ENCODE peak calls at places on chromosome 6, in seven cellular contexts. F, J, T, Z, Y, H and O are unnamed samples.

GRCh38 chr6:131602913-131603312 is 25.1 kb downstream of the MED23 start:
- DNase-seq in F (no peak), J (no peak), T (peak; percentile 43), Z (no peak), Y (no peak), H (peak; percentile 87), O (no peak)

GRCh38 chr6:84773431-84774173 is 9.2 kb upstream of the TBX18 start:
- DNase-seq in F (no peak), J (peak; percentile 25), T (peak; percentile 37), Z (peak; percentile 59), Y (peak; percentile 24), H (no peak), O (no peak)

GRCh38 chr6:71707059-71707458 is 179.3 kb upstream of the RIMS1 start:
- DNase-seq in F (no peak), J (no peak), T (no peak), Z (no peak), Y (no peak), H (no peak), O (no peak)

GRCh38 chr6:63471654-63472053 is 100.6 kb upstream of the LOC128125822 start:
- DNase-seq in F (no peak), J (no peak), T (no peak), Z (no peak), Y (no peak), H (no peak), O (no peak)

GRCh38 chr6:4374231-4374630 is 238.9 kb upstream of the ECI2 start:
- DNase-seq in F (no peak), J (no peak), T (no peak), Z (no peak), Y (no peak), H (no peak), O (no peak)

GRCh38 chr6:10099086-10099499 is 315.8 kb downstream of the TFAP2A start:
- DNase-seq in F (no peak), J (no peak), T (peak; percentile 37), Z (no peak), Y (no peak), H (no peak), O (no peak)

GRCh38 chr6:113644861-113645575 is 212.1 kb upstream of the MARCKS start:
- DNase-seq in F (no peak), J (no peak), T (peak; percentile 97), Z (no peak), Y (no peak), H (peak; percentile 89), O (no peak)

GRCh38 chr6:21595951-21596378 is 2.4 kb downstream of the SOX4 start:
- DNase-seq in F (peak; percentile 24), J (peak; percentile 28), T (no peak), Z (no peak), Y (no peak), H (no peak), O (no peak)

GRCh38 chr6:69827491-69827890 is 30.7 kb upstream of the LMBRD1 start:
- DNase-seq in F (no peak), J (no peak), T (peak; percentile 3), Z (no peak), Y (no peak), H (peak; percentile 76), O (no peak)

GRCh38 chr6:43992126-43992663 is 135.1 kb downstream of the MRPL14 start:
- DNase-seq in F (no peak), J (no peak), T (no peak), Z (no peak), Y (no peak), H (no peak), O (peak; percentile 25)

GRCh38 chr6:52416629-52417151 is 3.5 kb upstream of the EFHC1 start:
- DNase-seq in F (peak; percentile 26), J (no peak), T (peak; percentile 63), Z (no peak), Y (no peak), H (peak; percentile 78), O (no peak)

GRCh38 chr6:163789199-163789810 is 374.8 kb downstream of the QKI start:
- DNase-seq in F (no peak), J (no peak), T (no peak), Z (no peak), Y (no peak), H (no peak), O (no peak)

GRCh38 chr6:32255212-32256153 is 31.6 kb upstream of the NOTCH4 start:
- DNase-seq in F (peak; percentile 78), J (peak; percentile 72), T (peak; percentile 81), Z (no peak), Y (peak; percentile 60), H (peak; percentile 92), O (peak; percentile 83)

GRCh38 chr6:28105286-28105685 is 19.1 kb upstream of the ZSCAN16 start:
- DNase-seq in F (no peak), J (no peak), T (peak; percentile 12), Z (no peak), Y (no peak), H (peak; percentile 22), O (no peak)

GRCh38 chr6:3213334-3213695 is 14.1 kb downstream of the TUBB2B start:
- DNase-seq in F (no peak), J (no peak), T (no peak), Z (no peak), Y (no peak), H (no peak), O (no peak)

GRCh38 chr6:45946352-45946751 is 69.3 kb downstream of the CLIC5 start:
- DNase-seq in F (peak; percentile 46), J (peak; percentile 27), T (no peak), Z (no peak), Y (no peak), H (peak; percentile 90), O (no peak)

GRCh38 chr6:56335733-56336132 is 88.4 kb upstream of the COL21A1 start:
- DNase-seq in F (no peak), J (no peak), T (peak; percentile 93), Z (no peak), Y (no peak), H (peak; percentile 93), O (no peak)

GRCh38 chr6:156821707-156822106 is 44.5 kb downstream of the ARID1B start:
- DNase-seq in F (no peak), J (no peak), T (no peak), Z (no peak), Y (no peak), H (no peak), O (no peak)

GRCh38 chr6:163793584-163793983 is 379.1 kb downstream of the QKI start:
- DNase-seq in F (no peak), J (no peak), T (peak; percentile 31), Z (no peak), Y (no peak), H (peak; percentile 42), O (no peak)

GRCh38 chr6:41046084-41046483 is 3.8 kb downstream of the TSPO2 start:
- DNase-seq in F (no peak), J (no peak), T (no peak), Z (peak; percentile 67), Y (no peak), H (no peak), O (no peak)
- H3K4me1 ChIP-seq in F (peaks cover 22% of the 10 kb centered on the region), J (peaks cover 15% of the 10 kb centered on the region), T (peaks cover 6% of the 10 kb centered on the region), Z (no peaks in the 10 kb centered on the region), Y (peaks cover 32% of the 10 kb centered on the region), H (no peaks in the 10 kb centered on the region), O (no peaks in the 10 kb centered on the region)

GRCh38 chr6:41591859-41592502 is 45.8 kb downstream of the FOXP4 start:
- DNase-seq in F (peak; percentile 68), J (peak; percentile 69), T (peak; percentile 41), Z (peak; percentile 73), Y (peak; percentile 64), H (peak; percentile 56), O (peak; percentile 78)
- H3K36me3 ChIP-seq in F (peaks cover 40% of the 10 kb centered on the region), J (peaks cover 68% of the 10 kb centered on the region), T (peaks cover 3% of the 10 kb centered on the region), Z (no peaks in the 10 kb centered on the region), Y (peaks cover 26% of the 10 kb centered on the region), H (no peaks in the 10 kb centered on the region), O (peaks cover 33% of the 10 kb centered on the region)

DNA sequence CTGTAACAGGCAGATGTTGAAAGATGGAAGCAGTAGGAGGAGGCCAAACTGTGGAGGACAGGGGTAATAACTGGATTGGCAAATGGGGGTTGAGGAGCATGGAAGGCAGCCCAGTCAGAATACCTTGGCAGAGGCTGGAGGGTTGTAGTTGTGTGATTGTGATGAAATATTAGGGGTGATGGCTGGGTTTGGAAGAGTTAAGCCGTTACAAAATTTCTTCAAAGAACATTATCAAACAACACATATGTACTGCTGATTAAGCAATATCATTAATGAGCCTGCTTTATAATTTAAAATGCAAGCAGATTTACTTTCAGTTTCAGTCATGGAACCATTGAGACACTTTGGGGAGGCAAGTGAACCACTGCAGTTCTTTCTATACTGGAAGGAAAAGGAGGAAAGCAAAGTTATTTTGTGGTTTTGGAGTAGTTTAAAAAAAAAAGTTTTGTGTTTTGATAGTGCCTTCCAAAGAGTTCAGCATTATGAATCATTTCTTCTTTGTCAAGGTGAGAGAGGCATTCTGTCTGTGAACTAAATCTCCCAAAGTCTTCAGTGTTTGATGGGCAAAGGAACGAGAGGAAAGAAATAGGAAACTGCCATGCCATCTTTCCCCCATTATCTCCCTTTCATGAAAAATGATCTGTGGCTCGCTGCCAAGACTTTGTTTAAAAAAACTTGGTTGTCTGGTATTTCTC is 20.7 kb downstream of the FOXO3 start:
- DNase-seq in F (no peak), J (peak; percentile 76), T (peak; percentile 77), Z (peak; percentile 80), Y (no peak), H (peak; percentile 98), O (no peak)
- H3K4me1 ChIP-seq in F (peaks cover 98% of the 10 kb centered on the region), J (peaks cover 96% of the 10 kb centered on the region), T (peaks cover 39% of the 10 kb centered on the region), Z (no peaks in the 10 kb centered on the region), Y (peaks cover 98% of the 10 kb centered on the region), H (peaks cover 47% of the 10 kb centered on the region), O (peaks cover 81% of the 10 kb centered on the region)

GRCh38 chr6:152371775-152372174 is 265.4 kb downstream of the SYNE1 start:
- DNase-seq in F (no peak), J (no peak), T (no peak), Z (no peak), Y (no peak), H (no peak), O (no peak)

GRCh38 chr6:152372945-152373344 is 264.2 kb downstream of the SYNE1 start:
- DNase-seq in F (no peak), J (no peak), T (no peak), Z (no peak), Y (no peak), H (no peak), O (no peak)

GRCh38 chr6:152378154-152378553 is 259.0 kb downstream of the SYNE1 start:
- DNase-seq in F (no peak), J (no peak), T (peak; percentile 17), Z (no peak), Y (no peak), H (no peak), O (no peak)

GRCh38 chr6:152380351-152380767 is 256.8 kb downstream of the SYNE1 start:
- DNase-seq in F (peak; percentile 29), J (no peak), T (peak; percentile 58), Z (no peak), Y (no peak), H (peak; percentile 86), O (no peak)

GRCh38 chr6:152375200-152375599 is 262.0 kb downstream of the SYNE1 start:
- DNase-seq in F (no peak), J (no peak), T (no peak), Z (no peak), Y (no peak), H (no peak), O (no peak)
- H3K36me3 ChIP-seq in F (peaks cover 62% of the 10 kb centered on the region), J (peaks cover 56% of the 10 kb centered on the region), T (no peaks in the 10 kb centered on the region), Z (no peaks in the 10 kb centered on the region), Y (peaks cover 63% of the 10 kb centered on the region), H (peaks cover 1% of the 10 kb centered on the region), O (peaks cover 32% of the 10 kb centered on the region)

GRCh38 chr6:154247119-154247814 is 109.3 kb downstream of the IPCEF1 start:
- DNase-seq in F (no peak), J (no peak), T (no peak), Z (no peak), Y (no peak), H (no peak), O (no peak)
- H3K4me1 ChIP-seq in F (no peaks in the 10 kb centered on the region), J (no peaks in the 10 kb centered on the region), T (no peaks in the 10 kb centered on the region), Z (no peaks in the 10 kb centered on the region), Y (no peaks in the 10 kb centered on the region), H (no peaks in the 10 kb centered on the region), O (no peaks in the 10 kb centered on the region)